ENCODE peak calls at places on chromosomes 13 and 19, in five cellular contexts. X, C, Y, D and B are unnamed samples.

GRCh38 chr19:1830568-1830967 is 17.7 kb downstream of the REXO1 start:
- DNase-seq in Y (no peak), X (no peak), D (no peak), C (no peak), B (no peak)

GRCh38 chr13:102089177-102089576 is 312.7 kb downstream of the FGF14 start:
- DNase-seq in Y (no peak), D (no peak), C (no peak), X (peak), B (no peak)

GRCh38 chr13:49454388-49455015 is 10.4 kb downstream of the SETDB2 start:
- DNase-seq in C (no peak), X (peak), Y (no peak), D (peak), B (no peak)

GRCh38 chr19:36514012-36514612 is 14.0 kb downstream of the ZNF260 start:
- DNase-seq in D (no peak), Y (no peak), X (no peak), C (no peak), B (no peak)

GRCh38 chr13:25249001-25249543 is 38.2 kb downstream of the MTMR6 start:
- DNase-seq in C (no peak), X (peak), D (peak), Y (no peak), B (no peak)

GRCh38 chr19:2425622-2426581 is 1.5 kb downstream of the TIMM13 start:
- DNase-seq in X (no peak), C (peak), D (no peak), Y (no peak), B (no peak)

GRCh38 chr19:34217952-34218817 is 36.2 kb upstream of the GARRE1 start:
- DNase-seq in D (peak), X (peak), C (no peak), Y (no peak), B (no peak)

GRCh38 chr13:59230484-59231264 is 933.1 kb downstream of the DIAPH3 start:
- DNase-seq in D (no peak), X (no peak), C (no peak), Y (no peak), B (no peak)

GRCh38 chr19:46232468-46232867 is 2.9 kb downstream of the IGFL1 start:
- DNase-seq in X (no peak), D (no peak), C (no peak), Y (no peak), B (no peak)

GRCh38 chr13:101415358-101416174 is 742 bp downstream of the NALCN start:
- DNase-seq in Y (no peak), D (no peak), C (no peak), X (no peak), B (no peak)

GRCh38 chr19:3336680-3337523 is 29.5 kb upstream of the NFIC start:
- DNase-seq in D (peak), C (no peak), Y (no peak), X (peak), B (no peak)

GRCh38 chr13:27562457-27562856 is 57.9 kb downstream of the LNX2 start:
- DNase-seq in D (no peak), X (no peak), Y (no peak), C (no peak), B (no peak)

GRCh38 chr19:18791315-18791678 is 192 bp upstream of the COMP start:
- DNase-seq in C (no peak), X (no peak), D (no peak), Y (no peak), B (no peak)

GRCh38 chr19:3667037-3667638 is 33.1 kb downstream of the PIP5K1C start:
- DNase-seq in X (no peak), C (no peak), D (no peak), Y (no peak), B (no peak)

GRCh38 chr13:95921485-95921884 is 131.7 kb downstream of the UGGT2 start:
- DNase-seq in Y (no peak), X (peak), C (no peak), D (peak), B (no peak)

GRCh38 chr19:6103217-6103644 is 7.1 kb downstream of the RFX2 start:
- DNase-seq in X (peak), D (peak), Y (no peak), C (no peak), B (no peak)

GRCh38 chr19:52231154-52231565 is 38.2 kb upstream of the ZNF766 start:
- DNase-seq in D (peak), Y (no peak), X (no peak), C (no peak), B (no peak)

GRCh38 chr13:74115138-74115537 is 19.1 kb downstream of the KLF12 start:
- DNase-seq in X (peak), D (peak), Y (no peak), C (no peak), B (no peak)

GRCh38 chr13:111153279-111153976 is 38.3 kb downstream of the ARHGEF7 start:
- DNase-seq in D (peak), C (peak), X (peak), Y (peak), B (peak)
- H3K14ac ChIP-seq in D (peak), C (peak), X (peak), Y (no peak), B (peak)

GRCh38 chr19:48965806-48966540 is 864 bp downstream of the FTL start:
- DNase-seq in C (peak), Y (no peak), X (peak), D (peak), B (peak)

GRCh38 chr19:48965033-48965805 is at the start of gene FTL:
- DNase-seq in Y (peak), X (peak), C (peak), D (peak), B (peak)

GRCh38 chr19:48963371-48964204 is 1.5 kb upstream of the FTL start:
- DNase-seq in C (peak), X (peak), Y (peak), D (peak), B (peak)

GRCh38 chr19:48962849-48963165 is 2.3 kb upstream of the FTL start:
- DNase-seq in C (no peak), X (no peak), D (no peak), Y (no peak), B (no peak)

GRCh38 chr19:48964205-48965032 is 690 bp upstream of the FTL start:
- DNase-seq in Y (no peak), C (no peak), D (peak), X (peak), B (no peak)
- H2BK15ac ChIP-seq in Y (peak), C (no peak), D (peak), X (peak), B (peak)

GRCh38 chr19:57319869-57320179 is 448 bp upstream of the ZNF543 start:
- DNase-seq in D (no peak), C (no peak), Y (no peak), X (no peak), B (no peak)
- H3K14ac ChIP-seq in D (peak), C (no peak), Y (no peak), X (no peak), B (no peak)

GRCh38 chr13:37954191-37954590 is 84.6 kb upstream of the TRPC4 start:
- DNase-seq in Y (no peak), X (no peak), D (no peak), C (no peak), B (no peak)
- H2BK15ac ChIP-seq in Y (no peak), X (no peak), D (no peak), C (no peak), B (no peak)